ENCODE peak calls at places on chromosomes 13 and 19, in five cellular contexts. G is skeletal muscle cell; K is HTR-8/SVneo; Y is stimulated activated CD8-positive, alpha-beta memory T cell treated with anti-CD3 and anti-CD28 coated beads, Interleukin-7, amount 100 ng/mL, for 1 hour; T is cardiac fibroblast. D is an unnamed sample.

GRCh38 chr19:3573858-3574637 is 1.3 kb downstream of the HMG20B start:
- DNase-seq in G (peak), K (peak), Y (no peak), T (peak), D (peak)

GRCh38 chr13:43388282-43389034 is 365.1 kb downstream of the DNAJC15 start:
- DNase-seq in G (no peak), K (no peak), Y (no peak), T (no peak), D (no peak)

GRCh38 chr13:71395053-71395452 is 472.0 kb downstream of the DACH1 start:
- DNase-seq in G (no peak), K (no peak), Y (no peak), T (no peak), D (no peak)

GRCh38 chr19:6717441-6717971 is 2.9 kb downstream of the C3 start:
- DNase-seq in G (no peak), K (no peak), Y (no peak), T (no peak), D (no peak)

GRCh38 chr13:45194081-45194939 is 6.5 kb downstream of the KCTD4 start:
- DNase-seq in G (no peak), K (no peak), Y (no peak), T (peak), D (peak)

GRCh38 chr13:29861694-29862110 is 11.3 kb upstream of the UBL3 start:
- DNase-seq in G (peak), K (peak), Y (no peak), T (no peak), D (peak)

GRCh38 chr13:30863231-30863630 is 42.8 kb upstream of the MEDAG start:
- DNase-seq in G (no peak), K (no peak), Y (no peak), T (no peak), D (no peak)

GRCh38 chr19:4376991-4377781 is 23.2 kb downstream of the SH3GL1 start:
- DNase-seq in G (no peak), K (no peak), Y (no peak), T (no peak), D (no peak)

GRCh38 chr13:101556676-101557121 is 104.2 kb downstream of the ITGBL1 start:
- DNase-seq in G (peak), K (no peak), Y (no peak), T (peak), D (peak)

GRCh38 chr13:89852570-89852969 is 1494.9 kb upstream of the MIR17HG start:
- DNase-seq in G (no peak), K (no peak), Y (no peak), T (no peak), D (no peak)

GRCh38 chr19:47479701-47480503 is 4.1 kb downstream of the KPTN start:
- DNase-seq in G (no peak), K (no peak), Y (no peak), T (peak), D (peak)

GRCh38 chr13:33265607-33266006 is 19.9 kb downstream of the STARD13 start:
- DNase-seq in G (no peak), K (no peak), Y (no peak), T (no peak), D (no peak)

GRCh38 chr19:48997972-48998371 is 4.3 kb downstream of the RUVBL2 start:
- DNase-seq in G (no peak), K (peak), Y (no peak), T (peak), D (peak)

GRCh38 chr13:37306778-37307544 is 201.5 kb upstream of the CSNK1A1L start:
- DNase-seq in G (peak), K (peak), Y (no peak), T (peak), D (peak)